ENCODE peak calls at places on chromosomes 3 and 15, in seven cellular contexts. Q, U, K, T, I, V and R are unnamed samples.

GRCh38 chr15:56978898-56979662 is 60.6 kb downstream of the TCF12 start:
- DNase-seq in Q (peak), U (no peak), K (no peak), T (peak), I (no peak), V (no peak), R (peak)

GRCh38 chr15:45179221-45179985 is 8.4 kb downstream of the SHF start:
- DNase-seq in Q (peak), U (peak), K (no peak), T (peak), I (no peak), V (no peak), R (no peak)

GRCh38 chr3:36729204-36730056 is 34.9 kb downstream of the DCLK3 start:
- DNase-seq in Q (peak), U (no peak), K (peak), T (peak), I (no peak), V (no peak), R (no peak)

GRCh38 chr3:39903253-39903652 is 93.8 kb downstream of the MYRIP start:
- DNase-seq in Q (no peak), U (no peak), K (no peak), T (no peak), I (no peak), V (no peak), R (no peak)

GRCh38 chr3:84128024-84128423 is 830.8 kb upstream of the CADM2 start:
- DNase-seq in Q (no peak), U (no peak), K (no peak), T (no peak), I (no peak), V (no peak), R (no peak)

GRCh38 chr15:58380280-58380945 is 51.4 kb upstream of the LIPC start:
- DNase-seq in Q (no peak), U (no peak), K (no peak), T (no peak), I (no peak), V (no peak), R (no peak)

GRCh38 chr15:28974142-28974541 is 88.4 kb downstream of the APBA2 start:
- DNase-seq in Q (no peak), U (no peak), K (no peak), T (no peak), I (no peak), V (no peak), R (no peak)

GRCh38 chr15:91376016-91376415 is 276.0 kb downstream of the SV2B start:
- DNase-seq in Q (no peak), U (no peak), K (no peak), T (no peak), I (no peak), V (no peak), R (no peak)

GRCh38 chr3:12158387-12159226 is at the start of gene TIMP4:
- DNase-seq in Q (peak), U (no peak), K (peak), T (peak), I (no peak), V (peak), R (no peak)

GRCh38 chr3:36993326-36994283 is at the start of gene MLH1:
- DNase-seq in Q (peak), U (peak), K (peak), T (peak), I (peak), V (peak), R (peak)

GRCh38 chr3:143814358-143814968 is 33.8 kb downstream of the SLC9A9 start:
- DNase-seq in Q (no peak), U (no peak), K (no peak), T (no peak), I (no peak), V (no peak), R (no peak)

GRCh38 chr3:172562881-172563835 is 39.9 kb upstream of the TNFSF10 start:
- DNase-seq in Q (peak), U (peak), K (peak), T (peak), I (peak), V (no peak), R (no peak)

GRCh38 chr3:4421121-4421520 is 45.9 kb downstream of the SUMF1 start:
- DNase-seq in Q (peak), U (peak), K (peak), T (peak), I (no peak), V (no peak), R (peak)

GRCh38 chr15:34119291-34119690 is 17.4 kb downstream of the PGBD4 start:
- DNase-seq in Q (peak), U (no peak), K (peak), T (peak), I (no peak), V (no peak), R (no peak)

GRCh38 chr3:151282921-151283320 is 4.6 kb upstream of the P2RY14 start:
- DNase-seq in Q (peak), U (no peak), K (peak), T (peak), I (no peak), V (no peak), R (no peak)

GRCh38 chr15:90388462-90389182 is 580 bp downstream of the IQGAP1 start:
- DNase-seq in Q (peak), U (peak), K (peak), T (peak), I (peak), V (peak), R (no peak)

GRCh38 chr3:169112153-169112892 is 551.2 kb downstream of the MECOM start:
- DNase-seq in Q (no peak), U (no peak), K (peak), T (peak), I (no peak), V (no peak), R (peak)

GRCh38 chr3:11078826-11079520 is 75.3 kb upstream of the HRH1 start:
- DNase-seq in Q (no peak), U (peak), K (no peak), T (no peak), I (no peak), V (no peak), R (no peak)

GRCh38 chr15:83170474-83171165 is 37.0 kb downstream of the HDGFL3 start:
- DNase-seq in Q (no peak), U (no peak), K (peak), T (no peak), I (no peak), V (no peak), R (no peak)

GRCh38 chr3:183583331-183584245 is 28.1 kb upstream of the KLHL6 start:
- DNase-seq in Q (no peak), U (no peak), K (no peak), T (no peak), I (no peak), V (no peak), R (no peak)

GRCh38 chr15:61671736-61672135 is 388.5 kb downstream of the VPS13C start:
- DNase-seq in Q (no peak), U (no peak), K (no peak), T (no peak), I (no peak), V (no peak), R (no peak)

GRCh38 chr15:54722342-54722986 is 474.3 kb downstream of the RSL24D1 start:
- DNase-seq in Q (no peak), U (no peak), K (no peak), T (no peak), I (no peak), V (no peak), R (no peak)

GRCh38 chr3:149771652-149772271 is 19.5 kb upstream of the COMMD2 start:
- DNase-seq in Q (peak), U (peak), K (peak), T (peak), I (peak), V (no peak), R (no peak)

GRCh38 chr3:128177865-128178264 is 24.6 kb downstream of the EEFSEC start:
- DNase-seq in Q (no peak), U (no peak), K (no peak), T (no peak), I (no peak), V (no peak), R (no peak)

GRCh38 chr15:82830427-82831173 is 21.2 kb downstream of the WHAMM start:
- DNase-seq in Q (no peak), U (no peak), K (no peak), T (no peak), I (peak), V (no peak), R (no peak)

GRCh38 chr15:83282859-83283812 is 1.3 kb downstream of the BNC1 start:
- DNase-seq in Q (no peak), U (no peak), K (peak), T (peak), I (no peak), V (peak), R (no peak)

GRCh38 chr3:196793224-196793623 is 53.6 kb downstream of the PAK2 start:
- DNase-seq in Q (peak), U (no peak), K (peak), T (peak), I (peak), V (no peak), R (peak)

GRCh38 chr3:87625911-87626310 is 349.5 kb upstream of the POU1F1 start:
- DNase-seq in Q (no peak), U (no peak), K (no peak), T (no peak), I (no peak), V (no peak), R (no peak)

GRCh38 chr15:90106522-90107117 is 4.4 kb upstream of the IDH2 start:
- DNase-seq in Q (peak), U (no peak), K (peak), T (peak), I (peak), V (peak), R (no peak)

GRCh38 chr3:60839242-60839641 is 412.0 kb downstream of the FHIT start:
- DNase-seq in Q (peak), U (no peak), K (peak), T (peak), I (no peak), V (no peak), R (no peak)

GRCh38 chr3:146160233-146160963 is 586 bp downstream of the PLOD2 start:
- DNase-seq in Q (peak), U (peak), K (peak), T (peak), I (peak), V (peak), R (no peak)

GRCh38 chr3:130846181-130846580 is 47.7 kb upstream of the ATP2C1 start:
- DNase-seq in Q (no peak), U (no peak), K (no peak), T (no peak), I (no peak), V (no peak), R (no peak)

DNA sequence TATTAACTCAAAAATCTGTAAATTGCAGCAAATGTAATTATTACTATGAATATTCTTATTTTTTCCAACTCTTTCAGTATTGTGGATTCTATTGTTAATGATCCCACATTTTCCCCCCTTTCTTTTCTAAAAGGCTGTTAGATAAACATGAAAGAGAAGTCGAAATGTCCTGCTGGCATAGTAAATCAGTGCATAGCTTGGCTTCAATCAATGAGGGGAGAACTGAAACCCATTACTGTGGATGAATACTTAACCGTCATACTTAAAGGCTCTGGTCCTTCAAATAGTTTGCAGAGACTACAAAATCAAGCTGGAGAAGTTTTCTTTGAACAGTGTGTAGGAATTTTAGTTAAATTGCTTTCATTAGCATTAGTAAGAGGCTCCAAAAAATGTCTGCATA is 667.9 kb downstream of the CADM2 start:
- DNase-seq in Q (no peak), U (no peak), K (no peak), T (no peak), I (no peak), V (no peak), R (no peak)
- H3K27ac ChIP-seq in Q (no peak), U (no peak), K (no peak), T (no peak), I (no peak), V (no peak), R (no peak)

GRCh38 chr15:36675008-36675407 is 95.6 kb downstream of the CDIN1 start:
- DNase-seq in Q (no peak), U (no peak), K (no peak), T (no peak), I (no peak), V (no peak), R (no peak)
- H3K27ac ChIP-seq in Q (no peak), U (no peak), K (no peak), T (no peak), I (no peak), V (no peak), R (no peak)

GRCh38 chr15:51263726-51264125 is 74.7 kb downstream of the CYP19A1 start:
- DNase-seq in Q (no peak), U (no peak), K (no peak), T (no peak), I (no peak), V (no peak), R (no peak)

GRCh38 chr15:51267047-51267713 is 71.2 kb downstream of the CYP19A1 start:
- DNase-seq in Q (no peak), U (no peak), K (peak), T (no peak), I (no peak), V (no peak), R (no peak)

GRCh38 chr15:51265037-51265555 is 73.3 kb downstream of the CYP19A1 start:
- DNase-seq in Q (no peak), U (no peak), K (no peak), T (no peak), I (no peak), V (no peak), R (no peak)

GRCh38 chr15:51267714-51268105 is 70.7 kb downstream of the CYP19A1 start:
- DNase-seq in Q (no peak), U (peak), K (no peak), T (peak), I (no peak), V (no peak), R (no peak)

DNA sequence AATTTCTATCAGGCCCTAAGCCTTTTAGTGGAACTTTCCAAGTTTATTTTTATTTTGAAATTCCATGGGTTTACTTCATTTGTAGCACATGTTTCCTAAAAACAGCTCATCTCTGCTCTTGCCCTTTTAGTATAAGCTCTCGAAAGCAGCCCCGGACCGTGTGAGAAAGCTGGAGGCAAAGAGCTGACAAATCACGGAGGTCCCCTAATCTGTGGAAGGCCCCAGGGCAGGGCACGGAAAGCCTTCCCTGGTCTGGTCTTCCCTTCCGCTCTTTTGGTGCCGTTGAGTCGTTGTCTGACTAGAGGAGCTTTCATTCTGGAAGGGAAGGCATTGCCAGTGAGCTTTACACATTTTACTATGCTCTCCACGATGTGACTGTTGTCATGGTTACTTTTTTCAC is 71.8 kb downstream of the CYP19A1 start:
- DNase-seq in Q (no peak), U (no peak), K (no peak), T (no peak), I (no peak), V (no peak), R (no peak)
- H3K27ac ChIP-seq in Q (no peak), U (no peak), K (no peak), T (no peak), I (no peak), V (no peak), R (no peak)

GRCh38 chr3:13550791-13551360 is 2.0 kb downstream of the FBLN2 start:
- DNase-seq in Q (no peak), U (no peak), K (no peak), T (no peak), I (no peak), V (no peak), R (no peak)
- H3K27ac ChIP-seq in Q (no peak), U (no peak), K (no peak), T (no peak), I (no peak), V (no peak), R (no peak)

GRCh38 chr15:60590935-60591490 is 112.1 kb upstream of the ICE2 start:
- DNase-seq in Q (peak), U (peak), K (peak), T (no peak), I (peak), V (peak), R (no peak)
- H3K27ac ChIP-seq in Q (no peak), U (peak), K (no peak), T (no peak), I (peak), V (no peak), R (peak)